ENCODE peak calls at places on chromosomes 2 and 18, in seven cellular contexts. One of them, this sample, is unnamed.

GRCh38 chr18:49733321-49733720 is 80.0 kb downstream of the ACAA2 start:
- DNase-seq in astrocyte of the spinal cord: peak
- DNase-seq in IMR-90: peak
- DNase-seq in glutamatergic neuron: no peak
- DNase-seq in HEK293T: no peak
- DNase-seq in hippocampal formation: no peak
- DNase-seq in CD8-positive, alpha-beta memory T cell: no peak
- DNase-seq in this sample: no peak

GRCh38 chr18:63346031-63346430 is 21.0 kb downstream of the KDSR start:
- DNase-seq in astrocyte of the spinal cord: no peak
- DNase-seq in IMR-90: no peak
- DNase-seq in glutamatergic neuron: no peak
- DNase-seq in HEK293T: no peak
- DNase-seq in hippocampal formation: no peak
- DNase-seq in CD8-positive, alpha-beta memory T cell: no peak
- DNase-seq in this sample: no peak

GRCh38 chr2:224278531-224278930 is 123.4 kb downstream of the FAM124B start:
- DNase-seq in astrocyte of the spinal cord: peak
- DNase-seq in IMR-90: peak
- DNase-seq in glutamatergic neuron: no peak
- DNase-seq in HEK293T: no peak
- DNase-seq in hippocampal formation: no peak
- DNase-seq in CD8-positive, alpha-beta memory T cell: no peak
- DNase-seq in this sample: peak

GRCh38 chr2:11750422-11750821 is 4.0 kb downstream of the LPIN1 start:
- DNase-seq in astrocyte of the spinal cord: peak
- DNase-seq in IMR-90: no peak
- DNase-seq in glutamatergic neuron: no peak
- DNase-seq in HEK293T: no peak
- DNase-seq in hippocampal formation: no peak
- DNase-seq in CD8-positive, alpha-beta memory T cell: peak
- DNase-seq in this sample: no peak

GRCh38 chr2:199771948-199772692 is 78.9 kb downstream of the FTCDNL1 start:
- DNase-seq in astrocyte of the spinal cord: no peak
- DNase-seq in IMR-90: no peak
- DNase-seq in glutamatergic neuron: no peak
- DNase-seq in HEK293T: no peak
- DNase-seq in hippocampal formation: no peak
- DNase-seq in CD8-positive, alpha-beta memory T cell: no peak
- DNase-seq in this sample: no peak

GRCh38 chr2:129460643-129461198 is 518.7 kb upstream of the RAB6C start:
- DNase-seq in astrocyte of the spinal cord: no peak
- DNase-seq in IMR-90: no peak
- DNase-seq in glutamatergic neuron: no peak
- DNase-seq in HEK293T: no peak
- DNase-seq in hippocampal formation: no peak
- DNase-seq in CD8-positive, alpha-beta memory T cell: no peak
- DNase-seq in this sample: no peak

GRCh38 chr18:42929857-42930256 is 185.6 kb downstream of the RIT2 start:
- DNase-seq in astrocyte of the spinal cord: peak
- DNase-seq in IMR-90: no peak
- DNase-seq in glutamatergic neuron: no peak
- DNase-seq in HEK293T: no peak
- DNase-seq in hippocampal formation: no peak
- DNase-seq in CD8-positive, alpha-beta memory T cell: no peak
- DNase-seq in this sample: peak

GRCh38 chr18:78798402-78799175 is 181.0 kb upstream of the SALL3 start:
- DNase-seq in astrocyte of the spinal cord: no peak
- DNase-seq in IMR-90: no peak
- DNase-seq in glutamatergic neuron: no peak
- DNase-seq in HEK293T: no peak
- DNase-seq in hippocampal formation: no peak
- DNase-seq in CD8-positive, alpha-beta memory T cell: no peak
- DNase-seq in this sample: no peak

GRCh38 chr2:215410932-215411285 is 25.0 kb downstream of the FN1 start:
- DNase-seq in astrocyte of the spinal cord: peak
- DNase-seq in IMR-90: peak
- DNase-seq in glutamatergic neuron: no peak
- DNase-seq in HEK293T: no peak
- DNase-seq in hippocampal formation: no peak
- DNase-seq in CD8-positive, alpha-beta memory T cell: no peak
- DNase-seq in this sample: peak

GRCh38 chr2:197248623-197249022 is 62.0 kb downstream of the ANKRD44 start:
- DNase-seq in astrocyte of the spinal cord: peak
- DNase-seq in IMR-90: peak
- DNase-seq in glutamatergic neuron: no peak
- DNase-seq in HEK293T: no peak
- DNase-seq in hippocampal formation: no peak
- DNase-seq in CD8-positive, alpha-beta memory T cell: peak
- DNase-seq in this sample: peak

GRCh38 chr2:127437781-127438726 is 19.8 kb downstream of the PROC start:
- DNase-seq in astrocyte of the spinal cord: no peak
- DNase-seq in IMR-90: no peak
- DNase-seq in glutamatergic neuron: no peak
- DNase-seq in HEK293T: no peak
- DNase-seq in hippocampal formation: no peak
- DNase-seq in CD8-positive, alpha-beta memory T cell: no peak
- DNase-seq in this sample: no peak

GRCh38 chr2:217978536-217979150 is 24.2 kb downstream of the TNS1 start:
- DNase-seq in astrocyte of the spinal cord: no peak
- DNase-seq in IMR-90: no peak
- DNase-seq in glutamatergic neuron: peak
- DNase-seq in HEK293T: no peak
- DNase-seq in hippocampal formation: no peak
- DNase-seq in CD8-positive, alpha-beta memory T cell: no peak
- DNase-seq in this sample: no peak

GRCh38 chr2:134335601-134336000 is 81.7 kb downstream of the MGAT5 start:
- DNase-seq in astrocyte of the spinal cord: no peak
- DNase-seq in IMR-90: no peak
- DNase-seq in glutamatergic neuron: no peak
- DNase-seq in HEK293T: no peak
- DNase-seq in hippocampal formation: no peak
- DNase-seq in CD8-positive, alpha-beta memory T cell: no peak
- DNase-seq in this sample: no peak

GRCh38 chr18:51724790-51725721 is 527.6 kb upstream of the MEX3C start:
- DNase-seq in astrocyte of the spinal cord: peak
- DNase-seq in IMR-90: no peak
- DNase-seq in glutamatergic neuron: no peak
- DNase-seq in HEK293T: no peak
- DNase-seq in hippocampal formation: no peak
- DNase-seq in CD8-positive, alpha-beta memory T cell: no peak
- DNase-seq in this sample: no peak

GRCh38 chr18:33583901-33584300 is 5.9 kb downstream of the ASXL3 start:
- DNase-seq in astrocyte of the spinal cord: no peak
- DNase-seq in IMR-90: no peak
- DNase-seq in glutamatergic neuron: no peak
- DNase-seq in HEK293T: no peak
- DNase-seq in hippocampal formation: no peak
- DNase-seq in CD8-positive, alpha-beta memory T cell: no peak
- DNase-seq in this sample: no peak

This sample was measured in cardiac fibroblast.